ENCODE peak calls at places on chromosome 18, in ten cellular contexts. F is heart right ventricle, C is brain microvascular endothelial cell, K is OCI-LY7, N is BE2C, Z is H1, O is Peyer's patch, P is SK-N-SH, U is fibroblast of lung, G is tibial nerve. S is an unnamed sample.

GRCh38 chr18:39647627-39648502 is 2082.3 kb upstream of the CELF4 start:
- DNase-seq in F (peak; percentile 5), C (peak; percentile 89), K (no peak), N (no peak), Z (no peak), O (no peak), P (no peak), U (peak; percentile 93), G (no peak), S (peak; percentile 50)

GRCh38 chr18:42640160-42640559 is 475.3 kb downstream of the RIT2 start:
- DNase-seq in F (no peak), C (no peak), K (no peak), N (no peak), Z (no peak), O (no peak), P (no peak), U (peak; percentile 35), G (no peak), S (no peak)

GRCh38 chr18:7766817-7767216 is 199.7 kb downstream of the PTPRM start:
- DNase-seq in F (no peak), C (no peak), K (no peak), N (peak; percentile 10), Z (no peak), O (no peak), P (peak; percentile 51), U (no peak), G (no peak), S (no peak)

GRCh38 chr18:79611040-79611681 is 68.4 kb upstream of the CTDP1 start:
- DNase-seq in F (peak; percentile 69), C (peak; percentile 92), K (no peak), N (no peak), Z (no peak), O (no peak), P (no peak), U (peak; percentile 93), G (no peak), S (no peak)

GRCh38 chr18:765764-766549 is 46.1 kb downstream of the YES1 start:
- DNase-seq in F (no peak), C (no peak), K (no peak), N (no peak), Z (no peak), O (no peak), P (no peak), U (no peak), G (no peak), S (no peak)

GRCh38 chr18:23259701-23260661 is 124.7 kb downstream of the CABLES1 start:
- DNase-seq in F (peak; percentile 80), C (peak; percentile 75), K (peak; percentile 74), N (peak; percentile 51), Z (no peak), O (peak; percentile 69), P (peak; percentile 80), U (peak; percentile 85), G (peak; percentile 35), S (peak; percentile 47)

GRCh38 chr18:79546781-79547272 is 132.8 kb upstream of the CTDP1 start:
- DNase-seq in F (no peak), C (no peak), K (no peak), N (no peak), Z (no peak), O (peak; percentile 38), P (no peak), U (no peak), G (no peak), S (no peak)

GRCh38 chr18:57803119-57803969 is at the start of gene ATP8B1:
- DNase-seq in F (peak; percentile 84), C (no peak), K (no peak), N (peak; percentile 15), Z (peak; percentile 56), O (peak; percentile 98), P (peak; percentile 75), U (peak; percentile 79), G (no peak), S (no peak)

GRCh38 chr18:55821219-55821618 is 233.2 kb upstream of the TCF4 start:
- DNase-seq in F (no peak), C (peak; percentile 45), K (no peak), N (no peak), Z (no peak), O (no peak), P (no peak), U (peak; percentile 75), G (no peak), S (no peak)

GRCh38 chr18:3305354-3305762 is 43.4 kb downstream of the MYL12B start:
- DNase-seq in F (no peak), C (peak; percentile 98), K (no peak), N (no peak), Z (no peak), O (no peak), P (no peak), U (peak; percentile 99), G (no peak), S (peak; percentile 86)

GRCh38 chr18:52950153-52950552 is 610.2 kb downstream of the DCC start:
- DNase-seq in F (no peak), C (no peak), K (no peak), N (no peak), Z (no peak), O (no peak), P (no peak), U (no peak), G (no peak), S (no peak)

DNA sequence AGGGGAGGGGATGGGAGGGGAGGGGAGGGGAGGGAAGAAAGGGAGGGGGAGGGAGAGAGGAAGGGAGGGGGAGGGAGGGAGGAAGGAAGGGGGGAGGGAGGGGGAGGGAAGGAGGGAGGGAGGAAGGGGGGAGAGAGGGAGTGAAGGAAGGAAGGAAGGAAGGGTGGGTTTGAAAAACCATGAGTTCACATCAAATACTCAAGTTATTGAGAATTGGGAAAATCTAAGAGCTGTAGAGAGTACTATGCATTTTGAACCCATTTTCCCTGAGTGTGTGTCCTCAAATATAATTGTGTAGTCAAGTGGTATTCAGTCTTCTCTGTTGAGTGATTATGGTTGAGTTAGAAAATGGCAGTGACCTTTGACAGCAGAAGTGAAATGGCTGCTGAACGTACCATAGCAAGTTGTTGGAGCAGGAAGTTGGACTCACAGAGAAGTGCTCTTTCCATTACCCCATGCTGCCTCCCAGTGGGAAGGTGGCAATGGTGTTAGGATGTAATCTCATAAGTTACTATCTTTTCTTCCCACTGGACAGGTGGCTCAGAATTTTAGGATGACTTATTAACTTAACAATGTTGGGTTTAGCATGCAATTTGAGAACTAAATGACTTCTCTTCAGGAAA is 214.6 kb downstream of the SETBP1 start:
- DNase-seq in F (peak; percentile 42), C (peak; percentile 55), K (peak; percentile 46), N (peak; percentile 32), Z (no peak), O (peak; percentile 55), P (peak; percentile 5), U (peak; percentile 59), G (no peak), S (no peak)
- TF ChIP-seq CTCF in F (peak; percentile 53), C (peak; percentile 70), K (peak; percentile 58), N (peak; percentile 60), Z (no peak), O (peak; percentile 83), P (peak; percentile 50), U (peak; percentile 47), G (peak; percentile 10), S (peak; percentile 46)

GRCh38 chr18:12338382-12338781 is 30.3 kb downstream of the TUBB6 start:
- DNase-seq in F (no peak), C (no peak), K (no peak), N (no peak), Z (no peak), O (no peak), P (no peak), U (no peak), G (no peak), S (no peak)

GRCh38 chr18:12336887-12337286 is 28.8 kb downstream of the TUBB6 start:
- DNase-seq in F (no peak), C (peak; percentile 66), K (no peak), N (no peak), Z (no peak), O (no peak), P (no peak), U (peak; percentile 93), G (no peak), S (no peak)

GRCh38 chr18:12335503-12335902 is 27.5 kb downstream of the TUBB6 start:
- DNase-seq in F (no peak), C (no peak), K (no peak), N (no peak), Z (no peak), O (no peak), P (no peak), U (no peak), G (no peak), S (no peak)

GRCh38 chr18:12334280-12335262 is 26.5 kb downstream of the TUBB6 start:
- DNase-seq in F (no peak), C (no peak), K (no peak), N (no peak), Z (no peak), O (no peak), P (no peak), U (no peak), G (no peak), S (no peak)

DNA sequence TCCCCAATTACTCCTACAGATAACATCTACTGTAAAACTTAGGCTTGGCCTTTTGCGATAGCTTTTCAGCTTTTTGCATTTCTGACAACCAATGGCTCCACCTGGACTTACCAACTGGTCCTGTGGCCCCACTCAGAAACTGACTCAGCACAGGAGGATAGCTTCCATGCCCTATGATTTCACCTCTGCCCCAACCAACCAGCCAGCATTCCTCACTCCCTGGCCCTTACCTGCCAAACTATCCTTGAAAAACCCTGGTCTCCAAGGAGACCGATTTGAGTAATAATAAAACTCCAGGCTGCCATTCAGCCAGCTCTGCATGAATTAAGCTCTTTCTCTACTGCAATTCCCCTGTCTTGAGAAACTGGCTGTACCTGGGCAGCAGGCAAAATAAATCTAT is 28.2 kb downstream of the TUBB6 start:
- DNase-seq in F (no peak), C (no peak), K (no peak), N (no peak), Z (peak; percentile 74), O (no peak), P (no peak), U (no peak), G (no peak), S (no peak)
- H3K36me3 ChIP-seq in F (peaks cover 9% of the 10 kb centered on the region), C (peaks cover 33% of the 10 kb centered on the region), K (peaks cover 70% of the 10 kb centered on the region), N (peaks cover 7% of the 10 kb centered on the region), Z (no peaks in the 10 kb centered on the region), O (peaks cover 72% of the 10 kb centered on the region), P (peaks cover 25% of the 10 kb centered on the region), U (peaks cover 10% of the 10 kb centered on the region), G (peaks cover 2% of the 10 kb centered on the region), S (peaks cover 11% of the 10 kb centered on the region)

DNA sequence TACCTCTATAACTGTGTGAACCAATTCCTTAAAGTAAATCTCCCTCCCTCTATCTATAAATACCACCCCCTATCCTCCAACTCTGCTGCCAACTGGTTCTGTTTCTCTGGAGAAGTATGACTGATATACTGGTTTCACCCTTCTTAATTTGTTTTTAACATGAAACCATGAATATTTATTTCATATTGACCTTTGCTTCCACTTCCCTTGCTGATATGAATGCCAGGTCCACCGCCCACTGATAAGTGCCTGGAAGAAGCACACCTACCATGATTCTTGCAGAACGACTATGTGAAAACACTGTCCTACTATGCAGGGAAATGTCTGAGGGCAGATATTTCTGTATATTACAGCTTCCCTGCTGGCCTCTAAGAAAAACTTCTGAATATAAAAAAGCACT is 131.6 kb downstream of the GAREM1 start:
- DNase-seq in F (no peak), C (no peak), K (no peak), N (no peak), Z (no peak), O (no peak), P (no peak), U (no peak), G (no peak), S (no peak)
- TF ChIP-seq CTCF in F (no peak), C (no peak), K (no peak), N (no peak), Z (no peak), O (no peak), P (no peak), U (no peak), G (no peak), S (no peak)

GRCh38 chr18:26768388-26768787 is 97.1 kb downstream of the AQP4 start:
- DNase-seq in F (no peak), C (no peak), K (no peak), N (peak; percentile 20), Z (no peak), O (no peak), P (no peak), U (no peak), G (no peak), S (no peak)
- H3K36me3 ChIP-seq in F (no peaks in the 10 kb centered on the region), C (no peaks in the 10 kb centered on the region), K (no peaks in the 10 kb centered on the region), N (no peaks in the 10 kb centered on the region), Z (no peaks in the 10 kb centered on the region), O (no peaks in the 10 kb centered on the region), P (no peaks in the 10 kb centered on the region), U (no peaks in the 10 kb centered on the region), G (no peaks in the 10 kb centered on the region), S (no peaks in the 10 kb centered on the region)